ENCODE peak calls at places on chromosomes 12 and 14, in four cellular contexts. L is dorsolateral prefrontal cortex, P is neural progenitor cell, C is caudate nucleus. T is an unnamed sample.

GRCh38 chr14:92719890-92720323 is 28.5 kb downstream of the LGMN start:
- DNase-seq in L (no peak), P (no peak), C (no peak), T (no peak)

GRCh38 chr12:132355742-132356681 is 26.6 kb upstream of the GALNT9 start:
- DNase-seq in L (no peak), P (no peak), C (no peak), T (no peak)

GRCh38 chr14:55025948-55026347 is 951 bp downstream of the WDHD1 start:
- DNase-seq in L (no peak), P (no peak), C (no peak), T (no peak)

GRCh38 chr12:3646561-3647241 is 106.2 kb downstream of the CRACR2A start:
- DNase-seq in L (no peak), P (peak), C (no peak), T (no peak)

GRCh38 chr12:108568653-108569154 is 6.3 kb downstream of the ISCU start:
- DNase-seq in L (no peak), P (no peak), C (no peak), T (peak)

GRCh38 chr12:52949413-52950331 is 754 bp downstream of the KRT18 start:
- DNase-seq in L (no peak), P (peak), C (no peak), T (no peak)

GRCh38 chr14:93925374-93925895 is 1.7 kb upstream of the FAM181A start:
- DNase-seq in L (no peak), P (no peak), C (no peak), T (no peak)

GRCh38 chr12:48852734-48853168 is 788 bp upstream of the DDX23 start:
- DNase-seq in L (no peak), P (peak), C (no peak), T (no peak)

GRCh38 chr12:13727707-13728147 is 253.7 kb downstream of the GRIN2B start:
- DNase-seq in L (no peak), P (no peak), C (no peak), T (no peak)

GRCh38 chr14:104602315-104602932 is 2.1 kb downstream of the TMEM179 start:
- DNase-seq in L (peak), P (no peak), C (no peak), T (no peak)

GRCh38 chr12:44422559-44422958 is 453.6 kb downstream of the NELL2 start:
- DNase-seq in L (no peak), P (no peak), C (no peak), T (no peak)

GRCh38 chr14:69441948-69442347 is 42.6 kb upstream of the PLEKHD1 start:
- DNase-seq in L (no peak), P (no peak), C (no peak), T (no peak)

GRCh38 chr12:44842669-44843068 is 33.4 kb downstream of the NELL2 start:
- DNase-seq in L (no peak), P (no peak), C (no peak), T (no peak)

GRCh38 chr12:40602562-40602961 is 89.7 kb upstream of the CNTN1 start:
- DNase-seq in L (no peak), P (no peak), C (no peak), T (no peak)

GRCh38 chr12:109131522-109132050 is 15.2 kb downstream of the ACACB start:
- DNase-seq in L (no peak), P (no peak), C (no peak), T (no peak)

GRCh38 chr14:30015471-30015870 is 87.8 kb upstream of the PRKD1 start:
- DNase-seq in L (no peak), P (no peak), C (no peak), T (no peak)